ENCODE peak calls at places on chromosomes 3 and 15, in five cellular contexts. One of them, this sample, is unnamed.

GRCh38 chr3:100868894-100869293 is 124.3 kb downstream of the ABI3BP start:
- DNase-seq in A549: no peak
- DNase-seq in stomach: no peak
- DNase-seq in WERI-Rb-1: no peak
- DNase-seq in endothelial cell: no peak
- DNase-seq in this sample: no peak

GRCh38 chr15:82313446-82313845 is 35.8 kb downstream of the GOLGA6L10 start:
- DNase-seq in A549: no peak
- DNase-seq in stomach: no peak
- DNase-seq in WERI-Rb-1: no peak
- DNase-seq in endothelial cell: no peak
- DNase-seq in this sample: no peak

GRCh38 chr3:17372811-17373210 is 369.6 kb downstream of the TBC1D5 start:
- DNase-seq in A549: peak
- DNase-seq in stomach: no peak
- DNase-seq in WERI-Rb-1: no peak
- DNase-seq in endothelial cell: no peak
- DNase-seq in this sample: no peak

GRCh38 chr15:80694624-80695098 is 449 bp upstream of the ABHD17C start:
- DNase-seq in A549: peak
- DNase-seq in stomach: no peak
- DNase-seq in WERI-Rb-1: no peak
- DNase-seq in endothelial cell: peak
- DNase-seq in this sample: no peak

GRCh38 chr3:145953316-145953715 is 207.7 kb downstream of the PLOD2 start:
- DNase-seq in A549: no peak
- DNase-seq in stomach: no peak
- DNase-seq in WERI-Rb-1: no peak
- DNase-seq in endothelial cell: no peak
- DNase-seq in this sample: no peak

GRCh38 chr15:54354341-54354740 is 376.1 kb downstream of the UNC13C start:
- DNase-seq in A549: no peak
- DNase-seq in stomach: no peak
- DNase-seq in WERI-Rb-1: no peak
- DNase-seq in endothelial cell: no peak
- DNase-seq in this sample: no peak

GRCh38 chr3:160754371-160754854 is 1.6 kb upstream of the PPM1L start:
- DNase-seq in A549: no peak
- DNase-seq in stomach: peak
- DNase-seq in WERI-Rb-1: peak
- DNase-seq in endothelial cell: peak
- DNase-seq in this sample: no peak

GRCh38 chr3:196518999-196519737 is 4.0 kb upstream of the SMCO1 start:
- DNase-seq in A549: peak
- DNase-seq in stomach: peak
- DNase-seq in WERI-Rb-1: peak
- DNase-seq in endothelial cell: peak
- DNase-seq in this sample: no peak

GRCh38 chr3:158794936-158795518 is 6.8 kb upstream of the MFSD1 start:
- DNase-seq in A549: peak
- DNase-seq in stomach: no peak
- DNase-seq in WERI-Rb-1: no peak
- DNase-seq in endothelial cell: no peak
- DNase-seq in this sample: no peak

GRCh38 chr3:184811034-184811433 is 932 bp upstream of the VPS8 start:
- DNase-seq in A549: no peak
- DNase-seq in stomach: no peak
- DNase-seq in WERI-Rb-1: no peak
- DNase-seq in endothelial cell: no peak
- DNase-seq in this sample: no peak

GRCh38 chr3:43405888-43406636 is 119.7 kb downstream of the SNRK start:
- DNase-seq in A549: no peak
- DNase-seq in stomach: no peak
- DNase-seq in WERI-Rb-1: no peak
- DNase-seq in endothelial cell: no peak
- DNase-seq in this sample: no peak

GRCh38 chr15:29233566-29233965 is 36.1 kb downstream of the NSMCE3 start:
- DNase-seq in A549: no peak
- DNase-seq in stomach: no peak
- DNase-seq in WERI-Rb-1: no peak
- DNase-seq in endothelial cell: no peak
- DNase-seq in this sample: no peak

GRCh38 chr3:171908731-171909130 is 65.6 kb downstream of the TMEM212 start:
- DNase-seq in A549: no peak
- DNase-seq in stomach: no peak
- DNase-seq in WERI-Rb-1: no peak
- DNase-seq in endothelial cell: no peak
- DNase-seq in this sample: no peak

GRCh38 chr3:43014216-43014615 is 35.1 kb downstream of the GASK1A start:
- DNase-seq in A549: no peak
- DNase-seq in stomach: no peak
- DNase-seq in WERI-Rb-1: no peak
- DNase-seq in endothelial cell: no peak
- DNase-seq in this sample: no peak

GRCh38 chr3:70738310-70738681 is 425.9 kb upstream of the MDFIC2 start:
- DNase-seq in A549: no peak
- DNase-seq in stomach: no peak
- DNase-seq in WERI-Rb-1: no peak
- DNase-seq in endothelial cell: no peak
- DNase-seq in this sample: no peak

GRCh38 chr15:90872481-90873184 is 4.2 kb downstream of the FURIN start:
- DNase-seq in A549: peak
- DNase-seq in stomach: no peak
- DNase-seq in WERI-Rb-1: no peak
- DNase-seq in endothelial cell: no peak
- DNase-seq in this sample: no peak

GRCh38 chr3:72234394-72234793 is 449.4 kb upstream of the PROK2 start:
- DNase-seq in A549: no peak
- DNase-seq in stomach: no peak
- DNase-seq in WERI-Rb-1: no peak
- DNase-seq in endothelial cell: no peak
- DNase-seq in this sample: no peak

GRCh38 chr3:23959147-23959900 is 14.2 kb downstream of the NR1D2 start:
- DNase-seq in A549: peak
- DNase-seq in stomach: no peak
- DNase-seq in WERI-Rb-1: no peak
- DNase-seq in endothelial cell: no peak
- DNase-seq in this sample: no peak

GRCh38 chr15:42080585-42081462 is 13.5 kb downstream of the PLA2G4D start:
- DNase-seq in A549: no peak
- DNase-seq in stomach: peak
- DNase-seq in WERI-Rb-1: no peak
- DNase-seq in endothelial cell: no peak
- DNase-seq in this sample: no peak

GRCh38 chr15:77497108-77497737 is 76.5 kb downstream of the HMG20A start:
- DNase-seq in A549: no peak
- DNase-seq in stomach: peak
- DNase-seq in WERI-Rb-1: no peak
- DNase-seq in endothelial cell: no peak
- DNase-seq in this sample: no peak

GRCh38 chr3:137105277-137105977 is 147.6 kb downstream of the IL20RB start:
- DNase-seq in A549: peak
- DNase-seq in stomach: no peak
- DNase-seq in WERI-Rb-1: peak
- DNase-seq in endothelial cell: peak
- DNase-seq in this sample: no peak

GRCh38 chr3:186471781-186472180 is 72.4 kb downstream of the CRYGS start:
- DNase-seq in A549: no peak
- DNase-seq in stomach: no peak
- DNase-seq in WERI-Rb-1: peak
- DNase-seq in endothelial cell: no peak
- DNase-seq in this sample: no peak

DNA sequence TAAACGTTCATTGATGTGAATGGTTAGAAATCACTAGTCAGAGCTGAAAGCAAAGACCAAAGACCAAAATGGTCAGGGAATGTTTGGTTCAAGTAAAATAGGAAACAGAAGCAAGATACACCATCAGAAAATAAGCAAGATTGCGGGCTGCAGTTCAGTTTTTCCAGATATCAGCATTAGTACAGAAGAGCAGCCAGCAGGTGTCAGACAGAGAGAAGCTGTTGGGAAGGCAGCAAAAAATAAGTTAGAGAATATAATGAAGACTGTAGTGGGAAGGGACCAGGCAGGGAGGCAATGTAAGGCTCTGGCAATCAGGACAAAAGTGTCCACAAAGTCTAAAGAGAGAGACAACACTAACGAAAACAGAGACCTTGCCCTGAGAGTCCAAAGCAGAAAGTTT is 639.4 kb upstream of the NAALADL2 start:
- DNase-seq in A549: no peak
- DNase-seq in stomach: no peak
- DNase-seq in WERI-Rb-1: no peak
- DNase-seq in endothelial cell: no peak
- DNase-seq in this sample: no peak
- TF ChIP-seq CTCF in A549: no peak
- TF ChIP-seq CTCF in stomach: no peak
- TF ChIP-seq CTCF in WERI-Rb-1: no peak
- TF ChIP-seq CTCF in endothelial cell: no peak
- TF ChIP-seq CTCF in this sample: no peak

GRCh38 chr3:124886168-124887051 is 755 bp downstream of the ITGB5 start:
- DNase-seq in A549: peak
- DNase-seq in stomach: peak
- DNase-seq in WERI-Rb-1: peak
- DNase-seq in endothelial cell: peak
- DNase-seq in this sample: no peak
- TF ChIP-seq CTCF in A549: no peak
- TF ChIP-seq CTCF in stomach: no peak
- TF ChIP-seq CTCF in WERI-Rb-1: no peak
- TF ChIP-seq CTCF in endothelial cell: no peak
- TF ChIP-seq CTCF in this sample: no peak

GRCh38 chr15:39580117-39580629 is 706 bp upstream of the THBS1 start:
- DNase-seq in A549: peak
- DNase-seq in stomach: peak
- DNase-seq in WERI-Rb-1: peak
- DNase-seq in endothelial cell: peak
- DNase-seq in this sample: peak

GRCh38 chr15:39580630-39581500 is at the start of gene THBS1:
- DNase-seq in A549: peak
- DNase-seq in stomach: peak
- DNase-seq in WERI-Rb-1: no peak
- DNase-seq in endothelial cell: peak
- DNase-seq in this sample: peak

GRCh38 chr15:39581501-39582285 is 814 bp downstream of the THBS1 start:
- DNase-seq in A549: peak
- DNase-seq in stomach: peak
- DNase-seq in WERI-Rb-1: peak
- DNase-seq in endothelial cell: peak
- DNase-seq in this sample: peak

GRCh38 chr15:39579487-39580116 is 1.3 kb upstream of the THBS1 start:
- DNase-seq in A549: peak
- DNase-seq in stomach: peak
- DNase-seq in WERI-Rb-1: no peak
- DNase-seq in endothelial cell: peak
- DNase-seq in this sample: no peak

GRCh38 chr15:39578851-39579486 is 1.9 kb upstream of the THBS1 start:
- DNase-seq in A549: no peak
- DNase-seq in stomach: no peak
- DNase-seq in WERI-Rb-1: no peak
- DNase-seq in endothelial cell: no peak
- DNase-seq in this sample: no peak
- TF ChIP-seq CTCF in A549: no peak
- TF ChIP-seq CTCF in stomach: no peak
- TF ChIP-seq CTCF in WERI-Rb-1: peak
- TF ChIP-seq CTCF in endothelial cell: no peak
- TF ChIP-seq CTCF in this sample: no peak

GRCh38 chr3:143121240-143122088 is 1.9 kb downstream of the CHST2 start:
- DNase-seq in A549: peak
- DNase-seq in stomach: peak
- DNase-seq in WERI-Rb-1: peak
- DNase-seq in endothelial cell: peak
- DNase-seq in this sample: peak

GRCh38 chr3:143118630-143119008 is 952 bp upstream of the CHST2 start:
- DNase-seq in A549: no peak
- DNase-seq in stomach: no peak
- DNase-seq in WERI-Rb-1: no peak
- DNase-seq in endothelial cell: no peak
- DNase-seq in this sample: no peak

GRCh38 chr3:143120716-143121239 is 1.2 kb downstream of the CHST2 start:
- DNase-seq in A549: peak
- DNase-seq in stomach: peak
- DNase-seq in WERI-Rb-1: peak
- DNase-seq in endothelial cell: peak
- DNase-seq in this sample: no peak

GRCh38 chr3:143119009-143119914 is at the start of gene CHST2:
- DNase-seq in A549: peak
- DNase-seq in stomach: peak
- DNase-seq in WERI-Rb-1: peak
- DNase-seq in endothelial cell: peak
- DNase-seq in this sample: peak

DNA sequence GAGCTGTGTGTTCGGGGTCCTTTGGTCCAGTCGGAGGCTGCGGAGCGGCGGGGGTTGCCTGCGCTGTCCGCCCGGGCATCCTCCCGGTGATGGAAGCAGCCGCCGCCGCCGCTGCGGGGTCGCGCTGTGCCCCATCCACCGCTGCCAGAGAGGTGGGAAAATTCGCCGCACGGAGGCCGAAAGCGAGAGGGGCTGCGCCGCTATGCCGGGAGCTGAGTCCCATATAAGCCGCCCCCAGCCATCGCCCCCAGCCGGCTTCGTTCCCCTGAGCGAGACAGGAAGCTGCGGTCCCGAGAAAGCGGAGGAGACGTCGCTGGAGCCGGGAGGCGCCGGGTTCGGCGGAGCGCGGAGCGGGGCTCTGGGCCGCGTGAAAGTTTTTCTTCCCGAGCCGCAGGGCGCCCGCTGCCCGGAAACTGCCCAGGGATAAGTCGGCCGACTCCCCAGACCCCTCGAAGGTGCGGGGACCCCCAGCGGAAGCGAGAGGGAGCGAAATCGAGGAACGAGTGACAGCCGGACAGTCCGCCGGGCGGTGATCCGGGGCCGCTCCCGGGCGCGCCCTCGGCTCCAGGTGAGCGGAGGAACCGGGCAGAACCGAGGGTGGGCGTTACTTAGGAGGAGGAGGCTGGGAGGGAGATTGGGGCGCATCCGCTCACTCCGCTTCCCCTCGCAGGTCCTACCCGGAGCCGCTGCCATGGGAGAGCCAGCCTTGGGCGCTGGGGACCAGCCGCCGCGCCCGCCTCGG is 574 bp downstream of the CHST2 start:
- DNase-seq in A549: peak
- DNase-seq in stomach: no peak
- DNase-seq in WERI-Rb-1: peak
- DNase-seq in endothelial cell: peak
- DNase-seq in this sample: no peak
- TF ChIP-seq CTCF in A549: no peak
- TF ChIP-seq CTCF in stomach: no peak
- TF ChIP-seq CTCF in WERI-Rb-1: no peak
- TF ChIP-seq CTCF in endothelial cell: no peak
- TF ChIP-seq CTCF in this sample: no peak

DNA sequence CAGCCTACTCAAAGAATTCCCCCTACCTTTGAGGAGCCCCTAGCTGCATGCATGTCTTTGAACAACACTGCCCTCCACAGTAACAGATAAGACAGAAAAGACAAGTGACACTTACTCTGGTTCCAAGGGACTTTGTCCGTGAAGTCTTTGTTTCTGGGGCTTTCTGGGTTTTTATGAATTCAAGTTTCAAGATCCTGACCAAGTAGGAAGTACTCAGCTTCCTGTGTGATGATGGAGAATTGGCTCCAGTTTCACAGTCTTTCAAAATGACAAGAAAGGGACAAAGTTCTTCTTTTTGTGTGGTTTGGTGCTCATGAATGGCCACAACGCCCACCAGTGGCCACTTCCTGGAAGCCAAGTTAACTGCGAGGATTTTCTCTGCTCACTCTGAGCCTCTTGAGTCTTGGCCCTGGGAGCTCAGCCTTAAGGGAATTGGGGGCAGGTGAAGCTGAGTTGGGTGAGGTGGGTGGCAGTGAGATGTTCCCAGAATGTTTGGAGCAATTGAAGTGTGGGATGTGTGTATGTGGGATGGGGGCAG is at the start of gene CCR1:
- DNase-seq in A549: peak
- DNase-seq in stomach: no peak
- DNase-seq in WERI-Rb-1: no peak
- DNase-seq in endothelial cell: peak
- DNase-seq in this sample: peak
- TF ChIP-seq CTCF in A549: peak
- TF ChIP-seq CTCF in stomach: no peak
- TF ChIP-seq CTCF in WERI-Rb-1: peak
- TF ChIP-seq CTCF in endothelial cell: peak
- TF ChIP-seq CTCF in this sample: peak